ENCODE peak calls at places on chromosome 6, in six cellular contexts. S is mammary epithelial cell, A is GM13976, Q is foreskin keratinocyte, F is astrocyte of the spinal cord, U is hepatocyte. M is an unnamed sample.

GRCh38 chr6:57162008-57162407 is 10.1 kb upstream of the BAG2 start:
- DNase-seq in Q (no peak), S (no peak), A (no peak), F (no peak), U (no peak), M (no peak)

GRCh38 chr6:45498620-45499019 is 120.9 kb upstream of the SUPT3H start:
- DNase-seq in A (no peak), F (no peak), U (no peak), Q (no peak), S (no peak), M (no peak)

GRCh38 chr6:11263185-11263817 is 30.8 kb upstream of the NEDD9 start:
- DNase-seq in U (peak), A (no peak), S (peak), F (peak), Q (peak), M (no peak)

GRCh38 chr6:142045380-142046270 is 87.1 kb upstream of the GJE1 start:
- DNase-seq in F (peak), S (no peak), U (no peak), Q (peak), A (no peak), M (no peak)

GRCh38 chr6:12030993-12031550 is 19.0 kb downstream of the HIVEP1 start:
- DNase-seq in F (peak), A (no peak), Q (peak), U (no peak), S (peak), M (no peak)

GRCh38 chr6:87029711-87030314 is 65.1 kb downstream of the CGA start:
- DNase-seq in F (peak), A (peak), S (peak), U (peak), Q (peak), M (no peak)

GRCh38 chr6:42315991-42316378 is 98.3 kb upstream of the MRPS10 start:
- DNase-seq in U (peak), Q (peak), A (peak), F (peak), S (peak), M (no peak)

GRCh38 chr6:113971786-113972185 is 838 bp upstream of the HDAC2 start:
- DNase-seq in S (peak), F (peak), Q (no peak), A (no peak), U (peak), M (no peak)

GRCh38 chr6:157982580-157983438 is 1.1 kb downstream of the SYNJ2 start:
- DNase-seq in A (no peak), Q (no peak), U (no peak), F (peak), S (peak), M (no peak)

GRCh38 chr6:7016238-7016637 is 91.5 kb upstream of the RREB1 start:
- DNase-seq in U (no peak), A (no peak), F (no peak), Q (no peak), S (no peak), M (no peak)

GRCh38 chr6:39884696-39885095 is 49.6 kb downstream of the MOCS1 start:
- DNase-seq in S (no peak), F (peak), A (no peak), U (no peak), Q (no peak), M (no peak)

GRCh38 chr6:32668226-32668747 is 1.8 kb upstream of the HLA-DQB1 start:
- DNase-seq in A (peak), S (peak), F (no peak), Q (peak), U (peak), M (no peak)

GRCh38 chr6:32393660-32394420 is 13.1 kb downstream of the BTNL2 start:
- DNase-seq in A (no peak), U (peak), F (no peak), S (peak), Q (peak), M (no peak)

DNA sequence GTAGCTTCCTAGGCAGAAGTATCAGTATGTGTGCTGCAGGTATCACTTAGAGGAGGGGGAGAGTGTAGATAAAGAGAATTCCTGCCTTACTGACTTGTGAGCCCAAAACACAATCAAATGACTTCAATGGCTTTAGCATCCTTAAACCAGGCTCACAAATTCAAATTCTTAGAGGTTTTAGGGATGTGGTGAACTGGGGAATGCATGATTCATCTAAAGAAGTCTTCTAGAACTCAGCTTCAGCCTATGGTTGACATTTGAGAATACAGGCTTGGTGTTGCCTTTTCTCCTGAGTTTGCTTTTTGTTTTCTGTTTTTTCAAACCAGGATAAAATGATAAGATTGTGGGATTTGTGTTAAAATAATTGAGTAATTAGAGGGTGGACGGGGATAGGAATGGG is 14.4 kb downstream of the SNRPC start:
- DNase-seq in U (no peak), F (peak), A (no peak), Q (peak), S (peak), M (no peak)
- TF ChIP-seq CTCF in U (no peak), F (no peak), A (no peak), Q (no peak), S (no peak), M (no peak)

GRCh38 chr6:2841264-2842138 is at the start of gene SERPINB1:
- DNase-seq in Q (peak), F (peak), A (peak), S (peak), U (peak), M (peak)
- TF ChIP-seq CTCF in Q (no peak), F (no peak), A (no peak), S (no peak), U (peak), M (no peak)

GRCh38 chr6:33822575-33823395 is 19.0 kb upstream of the MLN start:
- DNase-seq in S (no peak), A (no peak), F (no peak), U (no peak), Q (no peak), M (no peak)
- TF ChIP-seq CTCF in S (no peak), A (no peak), F (peak), U (peak), Q (peak), M (no peak)

DNA sequence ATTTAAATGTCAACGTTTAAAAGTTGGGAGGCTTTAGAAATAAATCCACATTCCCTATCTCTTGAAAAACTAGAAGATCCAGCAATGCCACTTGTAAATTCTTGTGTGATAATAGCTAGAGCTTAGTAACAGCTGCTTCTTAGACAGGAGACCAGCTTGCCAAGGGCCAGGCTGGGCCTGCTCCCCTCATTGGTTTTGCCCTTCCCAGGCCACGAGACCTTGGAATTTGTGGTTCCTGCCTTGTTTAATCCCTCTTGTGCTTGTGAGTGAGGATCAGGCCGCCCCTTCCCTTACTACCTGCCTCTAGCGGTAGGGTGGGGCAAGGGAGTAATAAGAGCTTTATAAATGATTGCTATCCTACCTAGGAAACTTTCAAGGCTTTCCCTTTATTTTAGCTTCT is 363.5 kb downstream of the SYNE1 start:
- DNase-seq in U (peak), S (no peak), A (no peak), Q (peak), F (peak), M (no peak)
- TF ChIP-seq CTCF in U (no peak), S (no peak), A (no peak), Q (peak), F (no peak), M (no peak)

DNA sequence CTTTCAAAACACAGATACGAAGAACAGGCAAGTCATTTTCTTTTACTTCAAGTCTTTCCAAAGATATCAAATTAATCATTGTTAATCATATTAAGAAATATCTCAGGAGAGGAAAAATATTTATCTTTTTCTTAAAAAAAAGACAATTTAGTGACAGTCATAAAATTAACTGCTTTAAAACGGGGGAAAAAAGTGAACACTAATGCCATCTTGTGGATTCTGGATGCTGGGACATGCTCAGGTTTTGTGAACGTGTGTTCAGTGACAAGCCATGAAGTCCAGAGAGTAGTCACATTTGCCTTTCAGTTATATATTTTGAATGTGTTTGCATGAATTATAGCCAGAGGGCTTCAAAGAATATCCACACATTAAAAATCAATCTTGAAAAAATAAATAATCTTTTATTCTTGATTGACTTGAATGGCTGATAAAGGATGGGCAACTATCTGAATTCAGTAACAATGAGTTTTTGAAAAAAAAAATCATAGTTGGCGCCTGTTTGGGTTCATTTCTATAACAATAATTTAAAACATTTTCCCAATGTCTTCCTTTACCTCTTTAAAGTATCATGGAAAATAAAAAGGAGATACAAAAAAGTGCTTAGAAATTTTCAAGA is 74.7 kb upstream of the NOX3 start:
- DNase-seq in Q (peak), F (peak), S (peak), A (peak), U (peak), M (no peak)
- TF ChIP-seq CTCF in Q (peak), F (peak), S (peak), A (peak), U (peak), M (no peak)

GRCh38 chr6:44062771-44063560 is 64.3 kb downstream of the MRPL14 start:
- DNase-seq in F (no peak), Q (peak), A (peak), U (no peak), S (peak), M (no peak)
- TF ChIP-seq CTCF in F (peak), Q (peak), A (peak), U (peak), S (peak), M (no peak)